ENCODE peak calls at places on chromosomes 2 and 18, in nine cellular contexts. X, C, M, L, B, R, E, T and U are unnamed samples.

GRCh38 chr2:45789317-45789716 is 137.8 kb downstream of the PRKCE start:
- DNase-seq in X (no peak), C (no peak), M (no peak), L (no peak), B (no peak), R (no peak), E (no peak), T (no peak), U (no peak)

GRCh38 chr2:32864337-32864736 is 82.4 kb upstream of the LTBP1 start:
- DNase-seq in X (peak), C (no peak), M (no peak), L (no peak), B (no peak), R (peak), E (no peak), T (no peak), U (no peak)

GRCh38 chr2:216560695-216561370 is 62.2 kb downstream of the RPL37A start:
- DNase-seq in X (peak), C (no peak), M (no peak), L (no peak), B (no peak), R (no peak), E (peak), T (peak), U (no peak)

GRCh38 chr2:28071221-28071620 is 180.7 kb downstream of the BABAM2 start:
- DNase-seq in X (no peak), C (no peak), M (no peak), L (no peak), B (no peak), R (no peak), E (no peak), T (no peak), U (no peak)

GRCh38 chr18:48794251-48794970 is 156.4 kb downstream of the SMAD7 start:
- DNase-seq in X (no peak), C (no peak), M (no peak), L (no peak), B (no peak), R (no peak), E (no peak), T (no peak), U (no peak)

GRCh38 chr2:111031546-111032484 is 88.9 kb upstream of the BCL2L11 start:
- DNase-seq in X (no peak), C (no peak), M (no peak), L (no peak), B (no peak), R (no peak), E (no peak), T (no peak), U (no peak)

GRCh38 chr2:105889046-105889445 is 144.3 kb downstream of the NCK2 start:
- DNase-seq in X (no peak), C (no peak), M (peak), L (no peak), B (no peak), R (no peak), E (no peak), T (no peak), U (no peak)

GRCh38 chr2:17482651-17483050 is 35.6 kb downstream of the RAD51AP2 start:
- DNase-seq in X (no peak), C (no peak), M (no peak), L (no peak), B (no peak), R (no peak), E (no peak), T (no peak), U (no peak)

GRCh38 chr2:106192752-106193490 is 1.2 kb downstream of the UXS1 start:
- DNase-seq in X (peak), C (peak), M (peak), L (peak), B (peak), R (peak), E (peak), T (no peak), U (no peak)

GRCh38 chr2:109537565-109538221 is 76.1 kb downstream of the SEPTIN10 start:
- DNase-seq in X (peak), C (no peak), M (no peak), L (no peak), B (no peak), R (no peak), E (no peak), T (no peak), U (no peak)

GRCh38 chr2:198657520-198658121 is 800.1 kb downstream of the SATB2 start:
- DNase-seq in X (peak), C (no peak), M (peak), L (no peak), B (no peak), R (no peak), E (no peak), T (no peak), U (peak)

GRCh38 chr2:151374426-151374825 is 17.0 kb downstream of the TNFAIP6 start:
- DNase-seq in X (peak), C (no peak), M (no peak), L (no peak), B (no peak), R (no peak), E (peak), T (no peak), U (no peak)

GRCh38 chr2:46025683-46026082 is 271.5 kb upstream of the EPAS1 start:
- DNase-seq in X (no peak), C (no peak), M (no peak), L (no peak), B (no peak), R (no peak), E (no peak), T (no peak), U (no peak)

GRCh38 chr2:45700407-45701013 is 49.0 kb downstream of the PRKCE start:
- DNase-seq in X (no peak), C (no peak), M (no peak), L (no peak), B (no peak), R (no peak), E (no peak), T (no peak), U (no peak)

GRCh38 chr18:76357585-76358265 is 137.3 kb downstream of the ZNF516 start:
- DNase-seq in X (peak), C (no peak), M (no peak), L (no peak), B (no peak), R (no peak), E (no peak), T (no peak), U (no peak)

GRCh38 chr18:79068299-79068945 is 772 bp upstream of the ATP9B start:
- DNase-seq in X (peak), C (no peak), M (no peak), L (no peak), B (no peak), R (no peak), E (no peak), T (no peak), U (no peak)

GRCh38 chr2:71299507-71299906 is 32.1 kb upstream of the ZNF638 start:
- DNase-seq in X (peak), C (no peak), M (peak), L (no peak), B (no peak), R (no peak), E (no peak), T (no peak), U (no peak)

GRCh38 chr2:235005023-235005422 is 53.2 kb downstream of the SH3BP4 start:
- DNase-seq in X (no peak), C (no peak), M (no peak), L (no peak), B (no peak), R (no peak), E (no peak), T (no peak), U (no peak)

GRCh38 chr2:148817210-148817708 is 57.8 kb upstream of the KIF5C start:
- DNase-seq in X (no peak), C (no peak), M (no peak), L (no peak), B (no peak), R (no peak), E (no peak), T (no peak), U (no peak)

GRCh38 chr2:145957929-145958328 is 1438.0 kb upstream of the ZEB2 start:
- DNase-seq in X (no peak), C (no peak), M (peak), L (no peak), B (no peak), R (no peak), E (no peak), T (no peak), U (no peak)

GRCh38 chr2:97774425-97774824 is 61.0 kb downstream of the ZAP70 start:
- DNase-seq in X (no peak), C (no peak), M (peak), L (no peak), B (no peak), R (no peak), E (no peak), T (no peak), U (no peak)

GRCh38 chr2:4973973-4974372 is 718.2 kb upstream of the SOX11 start:
- DNase-seq in X (no peak), C (no peak), M (no peak), L (no peak), B (no peak), R (no peak), E (no peak), T (no peak), U (no peak)

GRCh38 chr18:75003089-75003488 is 205.8 kb downstream of the PTGR3 start:
- DNase-seq in X (peak), C (no peak), M (no peak), L (no peak), B (no peak), R (no peak), E (no peak), T (no peak), U (no peak)

GRCh38 chr2:200039847-200040246 is 84.5 kb downstream of the MAIP1 start:
- DNase-seq in X (peak), C (no peak), M (no peak), L (no peak), B (no peak), R (peak), E (peak), T (no peak), U (no peak)

GRCh38 chr2:56687169-56687568 is 503.4 kb downstream of the CCDC85A start:
- DNase-seq in X (no peak), C (no peak), M (no peak), L (no peak), B (no peak), R (no peak), E (no peak), T (no peak), U (no peak)

GRCh38 chr2:150710916-150711315 is 223.4 kb upstream of the RND3 start:
- DNase-seq in X (no peak), C (no peak), M (no peak), L (no peak), B (no peak), R (no peak), E (no peak), T (no peak), U (no peak)

GRCh38 chr2:3292416-3292815 is 85.2 kb downstream of the EIPR1 start:
- DNase-seq in X (no peak), C (no peak), M (no peak), L (no peak), B (no peak), R (no peak), E (no peak), T (no peak), U (no peak)

GRCh38 chr2:129336276-129336675 is 643.2 kb upstream of the RAB6C start:
- DNase-seq in X (no peak), C (no peak), M (no peak), L (no peak), B (no peak), R (no peak), E (no peak), T (no peak), U (no peak)

GRCh38 chr2:51981813-51982212 is 949.9 kb upstream of the NRXN1 start:
- DNase-seq in X (peak), C (no peak), M (no peak), L (no peak), B (no peak), R (no peak), E (no peak), T (no peak), U (no peak)

GRCh38 chr2:28233070-28233718 is 159.5 kb upstream of the FOSL2 start:
- DNase-seq in X (peak), C (no peak), M (peak), L (no peak), B (no peak), R (no peak), E (no peak), T (no peak), U (no peak)

GRCh38 chr2:119644186-119644585 is 34.8 kb upstream of the TMEM177 start:
- DNase-seq in X (no peak), C (no peak), M (no peak), L (no peak), B (no peak), R (no peak), E (no peak), T (no peak), U (no peak)

GRCh38 chr2:224042191-224042696 is 3.2 kb upstream of the SERPINE2 start:
- DNase-seq in X (no peak), C (no peak), M (no peak), L (no peak), B (no peak), R (no peak), E (no peak), T (no peak), U (no peak)

GRCh38 chr2:167215595-167215994 is 327.3 kb downstream of the XIRP2 start:
- DNase-seq in X (no peak), C (no peak), M (no peak), L (no peak), B (no peak), R (no peak), E (no peak), T (no peak), U (no peak)

GRCh38 chr2:165678882-165679281 is 115.2 kb downstream of the GALNT3 start:
- DNase-seq in X (no peak), C (no peak), M (no peak), L (no peak), B (no peak), R (no peak), E (no peak), T (no peak), U (no peak)

GRCh38 chr2:127355407-127356008 is 32.3 kb downstream of the MAP3K2 start:
- DNase-seq in X (no peak), C (no peak), M (peak), L (peak), B (peak), R (no peak), E (no peak), T (no peak), U (no peak)

GRCh38 chr18:76803413-76803812 is 18.9 kb upstream of the ZNF236 start:
- DNase-seq in X (no peak), C (no peak), M (no peak), L (no peak), B (no peak), R (no peak), E (no peak), T (no peak), U (no peak)

GRCh38 chr2:27316655-27317412 is 6.1 kb downstream of the MPV17 start:
- DNase-seq in X (no peak), C (peak), M (no peak), L (no peak), B (no peak), R (no peak), E (no peak), T (no peak), U (no peak)